ENCODE peak calls at places on chromosomes 3 and 15, in eight cellular contexts. D is upper lobe of right lung; A is brain microvascular endothelial cell; Q is mammary epithelial cell; H is left ventricle myocardium inferior; S is CD8-positive, alpha-beta memory T cell; O is CD8-positive, alpha-beta T cell; X is ovary. L is an unnamed sample. For H3K36me3, the result is how much of the 10 kb centered on the place peaks cover.

GRCh38 chr15:20106026-20106425 is 435.6 kb downstream of the GOLGA6L6 start:
- DNase-seq in O (no peak), H (peak), X (peak), D (peak), S (peak), Q (peak), A (no peak), L (peak)

GRCh38 chr15:94793641-94794040 is 562.3 kb downstream of the MCTP2 start:
- DNase-seq in Q (peak), S (no peak), D (no peak), A (peak), H (no peak), O (no peak), X (no peak), L (peak)

GRCh38 chr15:66004618-66005262 is 135.4 kb downstream of the RAB11A start:
- DNase-seq in D (no peak), O (no peak), H (no peak), Q (peak), A (peak), S (no peak), X (no peak), L (no peak)

GRCh38 chr3:151794080-151794479 is 19.8 kb upstream of the AADAC start:
- DNase-seq in X (no peak), A (no peak), O (no peak), H (no peak), D (no peak), Q (no peak), S (no peak), L (no peak)

GRCh38 chr15:101540480-101541239 is 51.2 kb upstream of the PCSK6 start:
- DNase-seq in O (no peak), Q (no peak), S (no peak), A (no peak), X (no peak), H (no peak), D (no peak), L (peak)

GRCh38 chr3:182527745-182528144 is 265.6 kb upstream of the ATP11B start:
- DNase-seq in O (no peak), Q (no peak), S (no peak), H (no peak), D (no peak), X (no peak), A (no peak), L (no peak)

GRCh38 chr3:136818851-136819783 is at the start of gene SLC35G2:
- DNase-seq in D (peak), Q (peak), X (peak), H (peak), A (peak), S (peak), O (no peak), L (peak)

GRCh38 chr3:148816971-148817519 is 10.6 kb upstream of the CPB1 start:
- DNase-seq in S (no peak), X (no peak), H (no peak), O (no peak), Q (no peak), D (no peak), A (no peak), L (peak)

GRCh38 chr15:31278544-31279220 is 48.0 kb upstream of the KLF13 start:
- DNase-seq in O (no peak), S (peak), D (peak), Q (no peak), X (no peak), A (no peak), H (no peak), L (no peak)

GRCh38 chr3:9218514-9218846 is 31.0 kb downstream of the SRGAP3 start:
- DNase-seq in D (no peak), S (no peak), A (no peak), Q (no peak), X (no peak), H (no peak), O (no peak), L (no peak)
- H3K36me3 ChIP-seq in D (under half), S (under half), A (under half), Q (under half), X (under half), H (under half), O (under half), L (under half)

GRCh38 chr15:74664028-74664616 is 31.7 kb downstream of the EDC3 start:
- DNase-seq in X (no peak), Q (peak), D (peak), H (peak), A (peak), S (no peak), O (no peak), L (no peak)

GRCh38 chr15:74667973-74668372 is 27.9 kb downstream of the EDC3 start:
- DNase-seq in O (no peak), A (no peak), X (no peak), Q (no peak), H (no peak), S (no peak), D (no peak), L (no peak)

GRCh38 chr15:74674161-74674560 is 21.7 kb downstream of the EDC3 start:
- DNase-seq in S (no peak), D (no peak), A (no peak), O (no peak), Q (no peak), H (no peak), X (no peak), L (no peak)

GRCh38 chr15:74664670-74665069 is 31.2 kb downstream of the EDC3 start:
- DNase-seq in Q (no peak), D (no peak), A (no peak), S (no peak), X (no peak), O (no peak), H (no peak), L (no peak)

DNA sequence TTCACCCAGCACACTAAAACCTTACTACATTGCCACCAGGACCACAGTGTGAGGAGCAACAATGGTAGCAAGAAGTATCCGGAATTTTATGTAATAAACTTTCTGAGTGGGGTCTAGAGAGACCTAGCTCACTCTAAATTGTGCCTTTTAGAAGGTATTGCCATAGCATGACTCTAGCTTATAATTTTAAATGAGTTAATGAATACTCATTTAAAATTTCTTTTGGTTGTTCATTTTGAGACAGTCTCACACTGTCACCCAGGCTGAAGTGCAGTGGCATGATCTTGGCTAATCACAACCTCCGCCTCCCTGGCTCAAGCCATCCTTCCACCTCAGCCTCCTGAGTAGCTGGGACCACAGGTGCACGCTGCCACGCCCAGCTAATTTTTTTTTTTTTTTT is 26.2 kb downstream of the EDC3 start:
- DNase-seq in O (no peak), Q (no peak), H (no peak), X (no peak), D (no peak), A (no peak), S (no peak), L (no peak)
- H3K36me3 ChIP-seq in O (under half), Q (under half), H (half or more), X (under half), D (under half), A (under half), S (under half), L (under half)

GRCh38 chr15:35007397-35007796 is 19.3 kb upstream of the ZNF770 start:
- DNase-seq in D (no peak), Q (no peak), H (no peak), O (no peak), X (no peak), A (no peak), S (no peak), L (no peak)

GRCh38 chr15:35014265-35014664 is 26.2 kb upstream of the ZNF770 start:
- DNase-seq in S (no peak), Q (no peak), H (no peak), O (no peak), X (no peak), D (no peak), A (no peak), L (no peak)

DNA sequence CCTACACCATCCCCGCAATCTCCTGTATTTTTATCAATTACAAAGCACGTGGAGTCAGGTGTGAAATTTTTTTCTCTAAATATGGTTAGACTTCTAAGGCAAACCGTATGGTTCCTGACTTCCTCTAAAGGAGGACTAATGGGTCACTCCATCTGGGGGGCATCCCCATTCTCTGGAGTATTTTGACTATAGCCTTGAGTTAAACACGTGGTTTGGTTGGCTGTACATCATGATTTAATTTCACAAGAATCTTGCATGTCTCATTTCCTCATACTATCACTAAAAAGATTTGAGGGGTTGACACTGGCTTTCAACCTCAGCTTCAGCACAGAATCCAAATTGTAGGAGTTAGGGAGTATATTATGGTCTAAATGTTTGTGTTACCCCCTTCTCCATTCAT is 25.3 kb upstream of the ZNF770 start:
- DNase-seq in Q (no peak), D (no peak), A (peak), O (no peak), X (no peak), H (no peak), S (no peak), L (no peak)
- H3K36me3 ChIP-seq in Q (under half), D (under half), A (under half), O (under half), X (under half), H (under half), S (under half), L (under half)

DNA sequence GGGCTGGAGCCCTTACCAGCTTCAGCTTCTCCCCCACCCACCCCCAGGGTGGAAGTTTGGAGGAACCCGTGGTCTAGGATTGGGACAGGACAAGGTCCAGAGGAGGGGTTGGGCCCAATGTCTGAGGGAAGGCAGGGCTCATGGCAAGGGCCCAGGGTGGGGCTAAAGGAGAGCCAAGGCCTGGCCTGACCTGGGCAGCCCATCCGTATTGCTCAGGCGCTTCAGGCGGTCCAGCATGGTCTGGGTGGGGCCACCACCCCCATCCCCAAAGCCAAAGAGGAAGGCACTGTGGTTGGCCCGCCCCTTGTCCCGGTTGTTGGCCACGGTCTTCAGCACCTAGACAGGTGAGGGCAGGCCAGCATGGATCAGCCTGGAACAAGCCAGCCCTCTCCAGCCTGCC is 7.6 kb downstream of the MAN2C1 start:
- DNase-seq in D (no peak), A (no peak), S (no peak), Q (no peak), O (no peak), H (no peak), X (no peak), L (no peak)
- H3K36me3 ChIP-seq in D (half or more), A (under half), S (under half), Q (under half), O (under half), H (half or more), X (under half), L (under half)